ENCODE peak calls at places on chromosomes 7 and 10, in six cellular contexts. One of them, this sample, is unnamed.

GRCh38 chr10:58512470-58513188 is at the start of gene BICC1:
- DNase-seq in brain microvascular endothelial cell: peak; percentile 31
- DNase-seq in naive thymus-derived CD4-positive, alpha-beta T cell: no peak
- DNase-seq in CMK: no peak
- DNase-seq in activated effector memory CD4-positive, alpha-beta T cell treated with Interleukin-2 at 50 U/mL for 16 hours: no peak
- DNase-seq in ovary: peak; percentile 80
- DNase-seq in this sample: peak; percentile 72

GRCh38 chr7:106485919-106486318 is 175.0 kb downstream of the CCDC71L start:
- DNase-seq in brain microvascular endothelial cell: no peak
- DNase-seq in naive thymus-derived CD4-positive, alpha-beta T cell: no peak
- DNase-seq in activated effector memory CD4-positive, alpha-beta T cell treated with Interleukin-2 at 50 U/mL for 16 hours: no peak
- DNase-seq in ovary: no peak
- DNase-seq in CMK: no peak
- DNase-seq in this sample: peak; percentile 62

GRCh38 chr10:28284126-28284525 is 18.7 kb downstream of the MPP7 start:
- DNase-seq in ovary: no peak
- DNase-seq in naive thymus-derived CD4-positive, alpha-beta T cell: no peak
- DNase-seq in activated effector memory CD4-positive, alpha-beta T cell treated with Interleukin-2 at 50 U/mL for 16 hours: no peak
- DNase-seq in brain microvascular endothelial cell: no peak
- DNase-seq in CMK: no peak
- DNase-seq in this sample: no peak

GRCh38 chr10:109929501-109930219 is 6.3 kb upstream of the XPNPEP1 start:
- DNase-seq in naive thymus-derived CD4-positive, alpha-beta T cell: no peak
- DNase-seq in ovary: no peak
- DNase-seq in brain microvascular endothelial cell: no peak
- DNase-seq in CMK: no peak
- DNase-seq in activated effector memory CD4-positive, alpha-beta T cell treated with Interleukin-2 at 50 U/mL for 16 hours: no peak
- DNase-seq in this sample: no peak

GRCh38 chr10:86393858-86394472 is 27.4 kb upstream of the GRID1 start:
- DNase-seq in CMK: no peak
- DNase-seq in activated effector memory CD4-positive, alpha-beta T cell treated with Interleukin-2 at 50 U/mL for 16 hours: no peak
- DNase-seq in brain microvascular endothelial cell: no peak
- DNase-seq in ovary: no peak
- DNase-seq in naive thymus-derived CD4-positive, alpha-beta T cell: no peak
- DNase-seq in this sample: no peak

GRCh38 chr10:23047201-23048050 is 48.0 kb upstream of the MSRB2 start:
- DNase-seq in ovary: no peak
- DNase-seq in CMK: no peak
- DNase-seq in brain microvascular endothelial cell: no peak
- DNase-seq in naive thymus-derived CD4-positive, alpha-beta T cell: no peak
- DNase-seq in activated effector memory CD4-positive, alpha-beta T cell treated with Interleukin-2 at 50 U/mL for 16 hours: no peak
- DNase-seq in this sample: no peak

GRCh38 chr10:5952731-5953385 is 24.5 kb downstream of the IL15RA start:
- DNase-seq in ovary: peak; percentile 12
- DNase-seq in naive thymus-derived CD4-positive, alpha-beta T cell: no peak
- DNase-seq in CMK: no peak
- DNase-seq in activated effector memory CD4-positive, alpha-beta T cell treated with Interleukin-2 at 50 U/mL for 16 hours: no peak
- DNase-seq in brain microvascular endothelial cell: no peak
- DNase-seq in this sample: no peak

GRCh38 chr7:17144313-17144712 is 154.1 kb upstream of the AHR start:
- DNase-seq in activated effector memory CD4-positive, alpha-beta T cell treated with Interleukin-2 at 50 U/mL for 16 hours: peak; percentile 56
- DNase-seq in naive thymus-derived CD4-positive, alpha-beta T cell: no peak
- DNase-seq in brain microvascular endothelial cell: peak; percentile 69
- DNase-seq in CMK: no peak
- DNase-seq in ovary: no peak
- DNase-seq in this sample: no peak

GRCh38 chr7:24932389-24932788 is 47.6 kb downstream of the OSBPL3 start:
- DNase-seq in ovary: no peak
- DNase-seq in activated effector memory CD4-positive, alpha-beta T cell treated with Interleukin-2 at 50 U/mL for 16 hours: no peak
- DNase-seq in CMK: no peak
- DNase-seq in naive thymus-derived CD4-positive, alpha-beta T cell: no peak
- DNase-seq in brain microvascular endothelial cell: no peak
- DNase-seq in this sample: no peak

GRCh38 chr10:43845121-43845520 is 196.4 kb upstream of the ZNF32 start:
- DNase-seq in naive thymus-derived CD4-positive, alpha-beta T cell: no peak
- DNase-seq in ovary: no peak
- DNase-seq in brain microvascular endothelial cell: no peak
- DNase-seq in activated effector memory CD4-positive, alpha-beta T cell treated with Interleukin-2 at 50 U/mL for 16 hours: no peak
- DNase-seq in CMK: no peak
- DNase-seq in this sample: no peak

GRCh38 chr10:122559228-122559627 is 1.3 kb upstream of the DMBT1 start:
- DNase-seq in naive thymus-derived CD4-positive, alpha-beta T cell: no peak
- DNase-seq in brain microvascular endothelial cell: no peak
- DNase-seq in activated effector memory CD4-positive, alpha-beta T cell treated with Interleukin-2 at 50 U/mL for 16 hours: no peak
- DNase-seq in ovary: no peak
- DNase-seq in CMK: no peak
- DNase-seq in this sample: no peak

This sample was measured in kidney glomerular epithelial cell.